ENCODE peak calls at places on chromosomes 12 and 14, in six cellular contexts. V is esophagus squamous epithelium, G is BE2C, M is cardiac muscle cell, F is colonic mucosa, L is heart left ventricle. O is an unnamed sample.
A peak's percentile ranks its signal among the peaks of the same experiment; 100 is the strongest.

GRCh38 chr12:6952860-6953416 is 1.8 kb downstream of the PTPN6 start:
- DNase-seq in F (no peak), V (no peak), G (no peak), M (no peak), L (no peak), O (no peak)

GRCh38 chr14:100221419-100222218 is 17.3 kb upstream of the YY1 start:
- DNase-seq in L (peak; percentile 35), V (no peak), G (no peak), F (peak; percentile 75), M (peak; percentile 73), O (peak; percentile 64)

GRCh38 chr14:81219821-81220487 is 805 bp downstream of the GTF2A1 start:
- DNase-seq in G (peak; percentile 48), M (peak; percentile 65), L (peak; percentile 41), F (peak; percentile 34), V (no peak), O (peak; percentile 54)

GRCh38 chr14:20684662-20685456 is 499 bp downstream of the RNASE4 start:
- DNase-seq in M (no peak), F (peak; percentile 71), V (no peak), G (no peak), L (no peak), O (peak; percentile 24)

GRCh38 chr14:64817631-64818030 is 62.1 kb downstream of the SPTB start:
- DNase-seq in F (no peak), G (no peak), M (no peak), L (no peak), V (no peak), O (no peak)

GRCh38 chr12:29616664-29617409 is 119.4 kb upstream of the OVCH1 start:
- DNase-seq in L (no peak), G (no peak), M (peak; percentile 15), F (no peak), V (no peak), O (no peak)

GRCh38 chr12:6201199-6201608 is 1.0 kb downstream of the CD9 start:
- DNase-seq in V (no peak), F (peak; percentile 85), M (peak; percentile 27), G (peak; percentile 42), L (no peak), O (no peak)

GRCh38 chr12:4246116-4246515 is 27.4 kb upstream of the CCND2 start:
- DNase-seq in V (no peak), M (no peak), G (no peak), L (no peak), F (no peak), O (no peak)

GRCh38 chr12:62519043-62519442 is 52.4 kb downstream of the MON2 start:
- DNase-seq in M (no peak), F (no peak), L (peak; percentile 20), G (peak; percentile 30), V (no peak), O (no peak)

GRCh38 chr12:62259311-62259992 is 752 bp upstream of the USP15 start:
- DNase-seq in M (peak; percentile 24), F (peak; percentile 23), L (no peak), G (no peak), V (no peak), O (no peak)

GRCh38 chr14:64507376-64508156 is 3.0 kb downstream of the ZBTB1 start:
- DNase-seq in G (no peak), L (no peak), M (no peak), V (no peak), F (no peak), O (no peak)

DNA sequence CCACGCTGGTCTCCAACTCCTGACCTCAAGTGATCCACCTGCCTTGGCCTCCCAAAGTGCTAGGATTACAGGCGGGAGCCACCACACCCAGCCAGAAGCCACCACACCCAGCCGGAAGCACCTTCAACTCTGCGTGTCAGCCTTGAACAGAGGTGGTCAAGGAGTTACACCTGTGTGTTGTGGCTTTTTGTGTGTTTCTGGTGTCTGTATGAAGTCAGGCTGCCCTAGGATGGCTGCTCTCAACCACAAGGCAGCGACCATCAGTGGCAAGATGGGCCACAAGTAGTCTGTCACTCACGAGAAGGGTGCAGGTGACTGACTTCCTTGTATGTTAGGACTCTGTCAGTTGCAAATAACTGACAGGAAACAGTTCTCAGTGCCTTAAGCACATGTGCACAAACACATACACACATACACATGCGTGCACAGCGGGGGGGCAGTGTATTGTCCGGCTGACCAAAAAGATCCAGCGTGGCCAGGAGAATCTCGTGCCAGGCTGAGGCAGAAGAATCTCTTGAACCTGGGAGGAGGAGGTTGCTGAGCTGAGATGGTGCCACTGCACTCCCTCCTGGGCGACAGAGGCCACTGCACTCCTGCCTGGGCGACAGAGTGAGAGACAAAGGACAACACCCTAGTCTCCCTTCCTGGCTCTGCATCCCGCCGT is 13.5 kb downstream of the P2RX4 start:
- DNase-seq in M (no peak), G (peak; percentile 39), L (no peak), V (no peak), F (peak; percentile 71), O (no peak)
- TF ChIP-seq CTCF in M (no peak), G (peak; percentile 57), L (no peak), V (peak; percentile 23), F (peak; percentile 44), O (no peak)

GRCh38 chr12:107415066-107415465 is 270.5 kb upstream of the PWP1 start:
- DNase-seq in L (no peak), G (no peak), M (no peak), V (no peak), F (no peak), O (no peak)
- TF ChIP-seq CTCF in L (no peak), G (no peak), M (no peak), V (no peak), F (no peak), O (no peak)

DNA sequence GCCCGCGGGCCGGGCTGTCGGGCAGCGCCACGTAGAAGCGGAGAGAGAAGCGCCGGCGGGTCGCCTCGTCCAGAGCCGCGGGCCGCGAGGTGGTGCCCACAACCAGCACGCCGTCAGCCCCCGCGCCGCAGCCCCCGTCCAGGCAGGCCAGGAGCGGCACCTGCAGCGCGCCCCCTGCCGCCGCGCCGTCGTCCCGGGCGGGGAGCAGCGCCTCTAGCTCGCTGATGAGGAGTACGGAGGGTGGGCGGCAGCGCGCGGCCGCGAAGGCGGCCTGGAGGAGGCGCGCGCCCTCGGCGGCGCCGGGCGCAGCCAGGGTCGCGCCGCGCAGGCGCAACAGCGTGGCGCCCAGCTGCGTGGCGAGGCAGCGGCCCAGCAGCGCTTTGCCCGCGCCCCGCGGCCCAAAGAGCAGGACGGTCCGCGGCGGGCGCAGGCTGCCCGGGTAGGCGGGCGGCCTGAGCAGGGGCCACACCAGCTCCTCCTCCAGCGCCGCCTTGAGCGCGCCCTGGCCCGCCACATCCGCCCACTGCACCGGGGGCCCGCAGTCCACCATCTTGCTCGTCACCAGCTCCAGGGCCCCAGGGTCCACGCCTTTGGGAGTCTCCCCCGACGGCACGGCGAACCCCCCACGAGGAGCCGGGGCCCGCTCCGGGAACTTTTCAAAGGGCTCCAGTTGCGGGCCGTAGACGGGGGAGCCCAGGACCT is 27.6 kb downstream of the FIGNL2 start:
- DNase-seq in F (peak; percentile 55), V (no peak), L (peak; percentile 65), M (peak; percentile 77), G (peak; percentile 88), O (peak; percentile 77)
- TF ChIP-seq CTCF in F (no peak), V (peak; percentile 50), L (no peak), M (no peak), G (peak; percentile 2), O (no peak)

GRCh38 chr12:15527201-15527782 is 205.0 kb downstream of the PTPRO start:
- DNase-seq in G (no peak), F (peak; percentile 45), V (no peak), M (no peak), L (no peak), O (no peak)
- TF ChIP-seq CTCF in G (peak; percentile 47), F (peak; percentile 20), V (no peak), M (peak; percentile 31), L (no peak), O (no peak)

GRCh38 chr12:93895096-93895460 is 217.9 kb downstream of the CRADD start:
- DNase-seq in F (no peak), L (no peak), G (no peak), M (no peak), V (no peak), O (no peak)

GRCh38 chr12:93896962-93897361 is 219.8 kb downstream of the CRADD start:
- DNase-seq in L (no peak), F (no peak), M (no peak), G (no peak), V (no peak), O (no peak)

GRCh38 chr12:93894391-93895095 is 217.4 kb downstream of the CRADD start:
- DNase-seq in V (no peak), L (peak; percentile 87), F (peak; percentile 53), G (peak; percentile 23), M (peak; percentile 69), O (peak; percentile 32)

GRCh38 chr12:93892431-93893210 is 215.4 kb downstream of the CRADD start:
- DNase-seq in V (no peak), F (no peak), G (no peak), L (no peak), M (peak; percentile 17), O (peak; percentile 29)

GRCh38 chr12:93896427-93896826 is 219.3 kb downstream of the CRADD start:
- DNase-seq in F (no peak), G (no peak), L (no peak), M (no peak), V (no peak), O (no peak)
- TF ChIP-seq CTCF in F (no peak), G (peak; percentile 18), L (no peak), M (peak; percentile 19), V (no peak), O (peak; percentile 38)